ENCODE peak calls at places on chromosomes 13 and 19, in six cellular contexts. Y is HFF-Myc; U is lung; W is stimulated activated CD8-positive, alpha-beta memory T cell treated with anti-CD3 and anti-CD28 coated beads, Interleukin-7, amount 100 ng/mL, for 48 hours; B is AG08396; C is activated CD4-positive, alpha-beta T cell treated with anti-CD3 and anti-CD28 coated beads, Interleukin-2, amount 50 U/mL, for 1 hour. O is an unnamed sample.
A peak's percentile ranks its signal among the peaks of the same experiment; 100 is the strongest.

GRCh38 chr19:19417618-19418270 is 12.3 kb downstream of the GATAD2A start:
- DNase-seq in U (no peak), B (no peak), Y (no peak), C (no peak), W (no peak), O (no peak)

GRCh38 chr13:97280478-97280877 is 58.3 kb downstream of the MBNL2 start:
- DNase-seq in C (no peak), B (no peak), Y (no peak), W (no peak), U (no peak), O (no peak)

GRCh38 chr19:2850256-2850925 is 9.1 kb downstream of the ZNF555 start:
- DNase-seq in Y (no peak), U (no peak), W (no peak), B (no peak), C (no peak), O (no peak)

GRCh38 chr19:18833849-18834643 is 2.3 kb downstream of the UPF1 start:
- DNase-seq in U (no peak), B (no peak), W (no peak), Y (no peak), C (no peak), O (no peak)

GRCh38 chr13:57823704-57824103 is 192.2 kb downstream of the PCDH17 start:
- DNase-seq in C (no peak), Y (no peak), B (no peak), W (no peak), U (no peak), O (no peak)

GRCh38 chr19:42281175-42282035 is 12.4 kb downstream of the CIC start:
- DNase-seq in W (no peak), B (peak; percentile 56), C (no peak), U (peak; percentile 48), Y (no peak), O (no peak)

GRCh38 chr13:108302279-108302678 is 32.8 kb downstream of the TNFSF13B start:
- DNase-seq in W (no peak), B (no peak), U (no peak), C (no peak), Y (no peak), O (no peak)

GRCh38 chr13:48862572-48862971 is 113.1 kb upstream of the FNDC3A start:
- DNase-seq in Y (no peak), U (no peak), B (no peak), C (no peak), W (no peak), O (no peak)

GRCh38 chr13:23674795-23675640 is 104.8 kb downstream of the TNFRSF19 start:
- DNase-seq in W (no peak), B (peak; percentile 74), C (no peak), U (no peak), Y (no peak), O (no peak)

GRCh38 chr13:109131698-109132257 is 502.4 kb downstream of the MYO16 start:
- DNase-seq in Y (no peak), W (no peak), U (no peak), B (peak; percentile 42), C (no peak), O (no peak)

GRCh38 chr13:109256866-109257760 is 529.3 kb downstream of the IRS2 start:
- DNase-seq in C (no peak), B (peak; percentile 64), W (no peak), U (peak; percentile 41), Y (peak; percentile 67), O (no peak)